ENCODE peak calls at places on chromosomes 11 and 22, in five cellular contexts. V is bronchial epithelial cell, L is heart right ventricle, X is neural progenitor cell, K is BJ. E is an unnamed sample. For H3K36me3, the result is how much of the 10 kb centered on the place peaks cover.

GRCh38 chr22:45166935-45167334 is 3.2 kb downstream of the NUP50 start:
- DNase-seq in L (no peak), X (no peak), K (no peak), V (no peak), E (no peak)

GRCh38 chr11:63839508-63840355 is 822 bp downstream of the MARK2 start:
- DNase-seq in L (peak), X (peak), K (no peak), V (no peak), E (no peak)

GRCh38 chr11:133078012-133078411 is 454.3 kb downstream of the OPCML start:
- DNase-seq in V (no peak), K (no peak), L (no peak), X (no peak), E (no peak)

GRCh38 chr11:12196862-12197261 is 86.5 kb downstream of the MICAL2 start:
- DNase-seq in K (no peak), L (no peak), X (no peak), V (no peak), E (no peak)

GRCh38 chr22:45970709-45971388 is 6.1 kb downstream of the WNT7B start:
- DNase-seq in K (no peak), X (peak), L (no peak), V (no peak), E (no peak)

GRCh38 chr11:1317432-1317831 is 8.0 kb upstream of the TOLLIP start:
- DNase-seq in L (no peak), K (no peak), X (no peak), V (no peak), E (no peak)

GRCh38 chr11:72466410-72466809 is 32.1 kb upstream of the CLPB start:
- DNase-seq in X (no peak), K (no peak), V (no peak), L (no peak), E (no peak)

GRCh38 chr22:46088541-46089311 is 61.6 kb upstream of the PPARA start:
- DNase-seq in L (peak), V (no peak), K (no peak), X (no peak), E (no peak)

GRCh38 chr11:80700386-80700785 is 1259.6 kb upstream of the TENM4 start:
- DNase-seq in K (no peak), V (peak), L (no peak), X (no peak), E (no peak)

GRCh38 chr11:19895776-19896175 is 183.1 kb downstream of the NAV2 start:
- DNase-seq in L (no peak), V (peak), K (no peak), X (no peak), E (no peak)

GRCh38 chr11:117468888-117469287 is 141.2 kb downstream of the CEP164 start:
- DNase-seq in K (no peak), V (no peak), L (no peak), X (no peak), E (no peak)

GRCh38 chr11:35362571-35362980 is 56.8 kb downstream of the SLC1A2 start:
- DNase-seq in X (no peak), V (no peak), K (peak), L (no peak), E (peak)

GRCh38 chr11:69731110-69731509 is 27.3 kb upstream of the FGF19 start:
- DNase-seq in K (no peak), L (no peak), V (no peak), X (no peak), E (no peak)

GRCh38 chr11:3026803-3027202 is 30.4 kb downstream of the CARS1 start:
- DNase-seq in V (no peak), X (no peak), K (no peak), L (no peak), E (no peak)

GRCh38 chr11:3022982-3023381 is 30.9 kb upstream of the NAP1L4 start:
- DNase-seq in V (peak), K (peak), X (no peak), L (no peak), E (no peak)

GRCh38 chr11:3021125-3021524 is 29.0 kb upstream of the NAP1L4 start:
- DNase-seq in V (peak), L (no peak), X (peak), K (no peak), E (peak)

GRCh38 chr11:3020011-3020410 is 27.9 kb upstream of the NAP1L4 start:
- DNase-seq in K (no peak), L (no peak), V (no peak), X (no peak), E (no peak)

GRCh38 chr11:3022300-3022967 is 30.3 kb upstream of the NAP1L4 start:
- DNase-seq in X (no peak), V (peak), K (no peak), L (no peak), E (no peak)
- H3K36me3 ChIP-seq in X (under half), V (under half), K (under half), L (half or more), E (half or more)

DNA sequence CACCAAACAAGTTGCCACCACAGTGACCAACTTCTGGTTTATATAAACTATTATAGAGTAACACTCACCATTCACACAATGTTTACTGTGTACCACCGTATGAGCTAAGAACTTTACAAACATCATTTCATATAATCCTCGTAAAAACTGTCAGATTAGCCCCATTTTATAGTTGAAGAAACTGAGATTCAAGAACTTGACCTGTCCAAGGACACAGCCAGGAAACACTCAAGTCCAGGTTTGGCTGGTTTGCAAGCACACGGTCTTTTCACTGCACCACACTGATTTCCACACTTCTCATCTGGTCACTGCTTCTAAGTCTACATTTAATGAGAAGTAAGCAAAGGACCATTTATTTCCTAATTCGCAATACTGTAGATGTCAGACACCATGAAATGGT is 3.7 kb downstream of the MORC2 start:
- DNase-seq in V (no peak), K (no peak), X (no peak), L (no peak), E (no peak)
- H3K36me3 ChIP-seq in V (under half), K (under half), X (under half), L (under half), E (under half)

GRCh38 chr22:28397324-28397723 is 282.3 kb downstream of the TTC28 start:
- DNase-seq in L (no peak), K (no peak), X (no peak), V (no peak), E (no peak)
- H3K36me3 ChIP-seq in L (under half), K (under half), X (under half), V (under half), E (under half)

GRCh38 chr22:41868556-41868955 is 35.7 kb downstream of the SREBF2 start:
- DNase-seq in K (no peak), L (no peak), X (no peak), V (no peak), E (no peak)
- H3K36me3 ChIP-seq in K (under half), L (half or more), X (under half), V (under half), E (under half)

DNA sequence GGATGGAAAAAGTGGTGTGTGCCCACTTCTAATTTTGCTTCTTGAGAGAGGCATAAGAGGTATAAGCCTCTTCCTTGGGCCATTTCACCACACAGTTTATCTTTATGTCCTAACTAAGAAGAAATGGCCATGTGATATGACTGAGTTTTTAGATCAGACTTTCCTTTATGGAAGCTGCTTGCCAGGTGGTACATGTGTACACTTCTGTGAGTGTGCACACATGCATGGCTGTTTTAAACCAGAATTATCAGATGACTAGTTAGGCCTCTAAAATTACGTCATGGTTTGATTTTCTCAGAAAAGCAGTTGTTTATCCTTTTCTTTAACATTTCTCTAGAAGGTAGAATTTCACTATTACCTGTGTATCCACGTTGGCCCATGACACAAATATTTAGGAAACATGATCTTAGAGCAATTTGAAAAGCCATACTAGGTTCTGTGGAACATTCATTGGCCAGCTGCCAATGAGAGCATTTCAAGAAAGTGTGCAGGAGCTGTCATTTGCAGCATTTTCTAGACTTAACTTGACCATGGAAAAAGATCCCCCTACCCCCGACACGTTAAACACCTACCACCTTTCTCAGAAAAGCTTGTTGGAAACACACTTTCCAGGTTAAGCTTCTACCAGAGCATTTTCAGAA is 109.2 kb upstream of the GAL start:
- DNase-seq in V (no peak), K (no peak), X (no peak), L (no peak), E (peak)
- H3K36me3 ChIP-seq in V (under half), K (under half), X (under half), L (half or more), E (half or more)

GRCh38 chr22:37430941-37431340 is 3.7 kb upstream of the ELFN2 start:
- DNase-seq in V (no peak), X (no peak), L (no peak), K (no peak), E (no peak)

GRCh38 chr22:37426532-37427127 is 649 bp downstream of the ELFN2 start:
- DNase-seq in V (no peak), K (no peak), X (no peak), L (no peak), E (no peak)

GRCh38 chr22:37427711-37428635 is 694 bp upstream of the ELFN2 start:
- DNase-seq in V (no peak), X (peak), K (no peak), L (no peak), E (no peak)

GRCh38 chr22:37427128-37427710 is at the start of gene ELFN2:
- DNase-seq in K (no peak), V (no peak), X (peak), L (peak), E (no peak)

DNA sequence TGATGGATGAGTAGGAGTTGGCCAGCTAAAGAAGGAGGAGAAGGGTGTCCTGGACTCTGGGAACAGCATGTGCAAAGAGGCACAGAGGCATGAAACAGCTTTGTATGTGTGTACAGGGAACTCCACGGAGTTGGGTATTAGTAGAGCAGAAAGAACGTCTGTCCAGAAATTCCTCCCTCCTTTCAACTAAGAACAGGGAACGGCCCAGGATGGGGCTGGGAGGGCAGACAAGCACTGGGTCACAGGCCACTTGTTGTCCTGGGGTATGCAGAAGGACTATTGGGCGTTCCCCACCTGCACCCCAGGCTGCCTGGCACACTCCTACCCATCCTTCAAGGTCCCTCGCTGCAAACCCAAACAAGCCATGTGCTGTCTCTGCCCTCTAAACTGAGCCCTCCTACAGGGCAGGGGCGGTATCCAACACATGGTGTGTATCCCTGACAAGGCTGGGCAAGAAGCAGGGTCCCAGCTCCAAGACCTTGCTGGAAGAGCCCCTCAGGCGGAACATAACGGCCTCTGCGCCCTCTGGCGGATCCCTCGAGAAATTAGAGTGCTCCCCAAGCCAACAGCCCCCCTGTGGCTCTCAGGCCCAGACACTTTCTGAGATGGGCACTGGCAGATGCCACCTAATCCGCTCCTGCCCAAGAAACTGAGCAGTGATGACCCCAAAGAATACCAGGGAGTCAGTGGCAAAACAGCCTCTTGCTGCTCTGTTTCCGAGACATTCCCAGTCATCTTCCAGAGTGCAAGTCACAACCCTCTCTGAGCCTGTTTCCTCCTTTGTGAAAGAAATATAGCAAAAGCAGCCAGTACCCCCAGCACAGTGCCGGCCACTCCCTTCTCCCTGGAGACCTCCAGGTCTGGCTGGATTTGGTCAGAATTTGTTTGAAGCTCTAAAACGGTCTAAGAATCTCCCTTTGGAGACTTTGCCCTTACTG is 1.6 kb upstream of the ELFN2 start:
- DNase-seq in V (no peak), L (peak), X (peak), K (no peak), E (peak)
- H3K36me3 ChIP-seq in V (under half), L (under half), X (under half), K (under half), E (under half)

GRCh38 chr22:30007361-30007760 is 72.9 kb upstream of the HORMAD2 start:
- DNase-seq in V (no peak), X (no peak), K (no peak), L (no peak), E (no peak)
- H3K36me3 ChIP-seq in V (under half), X (under half), K (under half), L (half or more), E (half or more)

GRCh38 chr22:24205438-24206189 is 24.3 kb downstream of the SUSD2 start:
- DNase-seq in X (no peak), K (no peak), V (peak), L (no peak), E (no peak)

GRCh38 chr22:24209016-24209415 is 27.7 kb downstream of the SUSD2 start:
- DNase-seq in V (no peak), K (no peak), X (no peak), L (no peak), E (no peak)

GRCh38 chr22:24207264-24208011 is 26.2 kb downstream of the SUSD2 start:
- DNase-seq in X (no peak), L (no peak), K (no peak), V (peak), E (no peak)

DNA sequence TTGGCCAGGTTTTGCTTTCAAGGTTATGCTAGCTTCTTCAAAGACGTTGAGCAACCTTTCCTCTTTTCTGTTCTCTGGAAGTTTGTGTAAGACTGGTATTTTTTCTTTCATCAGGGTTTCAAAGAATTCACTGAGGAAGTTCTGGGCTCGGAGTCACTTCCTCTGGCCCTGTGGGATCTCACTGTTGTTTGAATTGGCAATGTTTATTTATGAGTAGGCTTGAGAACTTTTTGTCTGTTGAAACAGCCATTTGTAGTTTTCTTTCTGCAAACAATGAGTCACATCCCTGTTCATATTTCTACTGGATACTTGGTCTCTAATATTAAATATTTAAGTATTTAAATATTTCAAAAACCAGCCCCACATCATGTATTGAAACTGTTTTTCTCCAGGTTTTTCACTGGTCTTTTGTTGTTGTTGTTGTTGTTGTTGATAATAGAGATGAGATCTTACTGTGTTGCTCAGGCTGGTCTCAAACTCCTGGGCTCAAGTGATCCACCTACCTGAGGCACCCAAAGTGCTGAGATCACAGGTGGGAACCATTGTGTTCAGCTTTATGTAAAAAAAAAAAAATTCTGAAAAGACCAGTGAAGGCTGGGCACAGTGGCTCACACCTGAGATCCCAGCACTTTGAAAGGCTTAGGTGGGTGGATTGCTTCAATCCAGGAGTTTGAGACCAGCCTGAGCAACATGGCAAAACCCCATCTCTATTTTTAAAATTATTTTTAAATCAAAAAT is 26.9 kb downstream of the SUSD2 start:
- DNase-seq in V (peak), K (peak), L (no peak), X (no peak), E (no peak)
- H3K36me3 ChIP-seq in V (under half), K (under half), L (under half), X (under half), E (under half)